ENCODE peak calls at places on chromosomes 12 and 14, in ten cellular contexts. One of them, this sample, is unnamed.

GRCh38 chr12:52865090-52865944 is 16.5 kb upstream of the KRT78 start:
- DNase-seq in glutamatergic neuron: peak
- DNase-seq in astrocyte: peak
- DNase-seq in WTC11: peak
- DNase-seq in mammary epithelial cell: peak
- DNase-seq in AG04450: peak
- DNase-seq in GM06990: no peak
- DNase-seq in GM13977: peak
- DNase-seq in neural progenitor cell: peak
- DNase-seq in heart left ventricle: peak
- DNase-seq in this sample: peak

GRCh38 chr14:32698831-32699230 is 239.8 kb upstream of the NPAS3 start:
- DNase-seq in glutamatergic neuron: no peak
- DNase-seq in astrocyte: peak
- DNase-seq in WTC11: no peak
- DNase-seq in mammary epithelial cell: peak
- DNase-seq in AG04450: no peak
- DNase-seq in GM06990: no peak
- DNase-seq in GM13977: no peak
- DNase-seq in neural progenitor cell: no peak
- DNase-seq in heart left ventricle: no peak
- DNase-seq in this sample: no peak

GRCh38 chr14:50520947-50521815 is 11.2 kb downstream of the MAP4K5 start:
- DNase-seq in glutamatergic neuron: no peak
- DNase-seq in astrocyte: peak
- DNase-seq in WTC11: no peak
- DNase-seq in mammary epithelial cell: peak
- DNase-seq in AG04450: peak
- DNase-seq in GM06990: peak
- DNase-seq in GM13977: peak
- DNase-seq in neural progenitor cell: no peak
- DNase-seq in heart left ventricle: no peak
- DNase-seq in this sample: no peak

GRCh38 chr12:5904441-5904840 is 40.6 kb downstream of the ANO2 start:
- DNase-seq in glutamatergic neuron: no peak
- DNase-seq in astrocyte: no peak
- DNase-seq in WTC11: no peak
- DNase-seq in mammary epithelial cell: no peak
- DNase-seq in AG04450: no peak
- DNase-seq in GM06990: no peak
- DNase-seq in GM13977: no peak
- DNase-seq in neural progenitor cell: no peak
- DNase-seq in heart left ventricle: no peak
- DNase-seq in this sample: no peak

GRCh38 chr12:124020398-124021024 is 47.5 kb downstream of the ZNF664 start:
- DNase-seq in glutamatergic neuron: no peak
- DNase-seq in astrocyte: no peak
- DNase-seq in WTC11: no peak
- DNase-seq in mammary epithelial cell: no peak
- DNase-seq in AG04450: no peak
- DNase-seq in GM06990: no peak
- DNase-seq in GM13977: no peak
- DNase-seq in neural progenitor cell: no peak
- DNase-seq in heart left ventricle: no peak
- DNase-seq in this sample: no peak

GRCh38 chr14:23865502-23865901 is 88.1 kb upstream of the DHRS4 start:
- DNase-seq in glutamatergic neuron: no peak
- DNase-seq in astrocyte: peak
- DNase-seq in WTC11: no peak
- DNase-seq in mammary epithelial cell: no peak
- DNase-seq in AG04450: no peak
- DNase-seq in GM06990: no peak
- DNase-seq in GM13977: no peak
- DNase-seq in neural progenitor cell: no peak
- DNase-seq in heart left ventricle: no peak
- DNase-seq in this sample: no peak

GRCh38 chr14:75204106-75204505 is 27.7 kb upstream of the TMED10 start:
- DNase-seq in glutamatergic neuron: no peak
- DNase-seq in astrocyte: no peak
- DNase-seq in WTC11: no peak
- DNase-seq in mammary epithelial cell: peak
- DNase-seq in AG04450: no peak
- DNase-seq in GM06990: no peak
- DNase-seq in GM13977: no peak
- DNase-seq in neural progenitor cell: no peak
- DNase-seq in heart left ventricle: no peak
- DNase-seq in this sample: no peak

GRCh38 chr12:103482365-103482764 is 13.4 kb downstream of the C12orf42 start:
- DNase-seq in glutamatergic neuron: no peak
- DNase-seq in astrocyte: no peak
- DNase-seq in WTC11: no peak
- DNase-seq in mammary epithelial cell: no peak
- DNase-seq in AG04450: no peak
- DNase-seq in GM06990: no peak
- DNase-seq in GM13977: no peak
- DNase-seq in neural progenitor cell: no peak
- DNase-seq in heart left ventricle: no peak
- DNase-seq in this sample: no peak

GRCh38 chr12:64120568-64120967 is 101.5 kb downstream of the KICS2 start:
- DNase-seq in glutamatergic neuron: no peak
- DNase-seq in astrocyte: no peak
- DNase-seq in WTC11: no peak
- DNase-seq in mammary epithelial cell: peak
- DNase-seq in AG04450: no peak
- DNase-seq in GM06990: no peak
- DNase-seq in GM13977: no peak
- DNase-seq in neural progenitor cell: no peak
- DNase-seq in heart left ventricle: no peak
- DNase-seq in this sample: no peak

GRCh38 chr12:121132601-121133481 is at the start of gene P2RX7:
- DNase-seq in glutamatergic neuron: peak
- DNase-seq in astrocyte: peak
- DNase-seq in WTC11: peak
- DNase-seq in mammary epithelial cell: peak
- DNase-seq in AG04450: no peak
- DNase-seq in GM06990: peak
- DNase-seq in GM13977: peak
- DNase-seq in neural progenitor cell: peak
- DNase-seq in heart left ventricle: peak
- DNase-seq in this sample: peak

GRCh38 chr12:82426081-82426480 is 67.8 kb downstream of the METTL25 start:
- DNase-seq in glutamatergic neuron: no peak
- DNase-seq in astrocyte: no peak
- DNase-seq in WTC11: no peak
- DNase-seq in mammary epithelial cell: no peak
- DNase-seq in AG04450: no peak
- DNase-seq in GM06990: no peak
- DNase-seq in GM13977: no peak
- DNase-seq in neural progenitor cell: no peak
- DNase-seq in heart left ventricle: no peak
- DNase-seq in this sample: no peak

GRCh38 chr12:110776410-110776809 is 33.7 kb upstream of the PPP1CC start:
- DNase-seq in glutamatergic neuron: no peak
- DNase-seq in astrocyte: no peak
- DNase-seq in WTC11: no peak
- DNase-seq in mammary epithelial cell: no peak
- DNase-seq in AG04450: no peak
- DNase-seq in GM06990: peak
- DNase-seq in GM13977: peak
- DNase-seq in neural progenitor cell: no peak
- DNase-seq in heart left ventricle: no peak
- DNase-seq in this sample: no peak

DNA sequence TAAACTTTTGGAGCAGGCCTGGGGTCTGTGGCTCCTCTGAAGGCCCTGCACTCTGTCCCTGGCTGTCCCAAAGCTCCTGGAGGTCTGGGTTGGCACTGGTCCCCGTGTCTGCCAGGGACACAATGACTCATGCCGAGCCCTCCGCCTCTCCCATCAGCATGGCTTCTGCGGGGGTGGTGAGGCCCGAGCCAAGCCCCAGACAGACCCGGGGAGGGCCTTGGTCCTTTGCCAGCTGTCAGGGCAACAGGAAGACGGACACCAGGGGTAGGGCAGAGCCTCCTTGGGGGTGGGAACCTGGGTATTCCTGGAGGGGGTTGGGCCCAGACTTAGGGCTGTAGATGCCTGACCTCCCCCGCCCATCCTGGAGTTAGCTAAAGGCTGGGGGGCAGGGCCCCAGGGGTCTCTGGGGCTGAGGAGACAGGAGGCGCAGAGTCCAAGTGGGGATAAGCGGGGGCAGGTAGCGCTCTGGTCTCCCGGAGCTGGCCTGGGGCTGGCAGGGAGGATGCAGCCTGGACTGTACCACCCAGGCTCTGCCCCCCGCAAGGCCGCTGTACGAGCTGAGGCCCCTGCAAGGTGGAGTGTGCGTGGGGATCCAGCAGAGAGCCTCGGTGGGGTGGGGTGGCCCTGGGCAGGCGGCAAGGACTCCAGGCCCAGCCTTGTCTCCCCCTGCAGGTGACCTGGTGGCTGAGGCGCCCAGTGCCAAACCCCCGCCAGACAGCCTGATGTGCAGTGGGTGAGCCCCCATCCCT is 16.4 kb upstream of the PUS1 start:
- DNase-seq in glutamatergic neuron: no peak
- DNase-seq in astrocyte: peak
- DNase-seq in WTC11: no peak
- DNase-seq in mammary epithelial cell: peak
- DNase-seq in AG04450: peak
- DNase-seq in GM06990: peak
- DNase-seq in GM13977: no peak
- DNase-seq in neural progenitor cell: no peak
- DNase-seq in heart left ventricle: peak
- DNase-seq in this sample: no peak
- TF ChIP-seq CTCF in glutamatergic neuron: no peak
- TF ChIP-seq CTCF in astrocyte: no peak
- TF ChIP-seq CTCF in WTC11: no peak
- TF ChIP-seq CTCF in mammary epithelial cell: no peak
- TF ChIP-seq CTCF in AG04450: no peak
- TF ChIP-seq CTCF in GM06990: peak
- TF ChIP-seq CTCF in GM13977: no peak
- TF ChIP-seq CTCF in neural progenitor cell: no peak
- TF ChIP-seq CTCF in heart left ventricle: no peak
- TF ChIP-seq CTCF in this sample: no peak

GRCh38 chr12:27524489-27524835 is 456 bp downstream of the PPFIBP1 start:
- DNase-seq in glutamatergic neuron: no peak
- DNase-seq in astrocyte: no peak
- DNase-seq in WTC11: no peak
- DNase-seq in mammary epithelial cell: no peak
- DNase-seq in AG04450: no peak
- DNase-seq in GM06990: no peak
- DNase-seq in GM13977: no peak
- DNase-seq in neural progenitor cell: no peak
- DNase-seq in heart left ventricle: no peak
- DNase-seq in this sample: no peak
- TF ChIP-seq CTCF in glutamatergic neuron: no peak
- TF ChIP-seq CTCF in astrocyte: no peak
- TF ChIP-seq CTCF in WTC11: no peak
- TF ChIP-seq CTCF in mammary epithelial cell: no peak
- TF ChIP-seq CTCF in AG04450: no peak
- TF ChIP-seq CTCF in GM06990: no peak
- TF ChIP-seq CTCF in GM13977: no peak
- TF ChIP-seq CTCF in neural progenitor cell: no peak
- TF ChIP-seq CTCF in heart left ventricle: peak
- TF ChIP-seq CTCF in this sample: no peak

DNA sequence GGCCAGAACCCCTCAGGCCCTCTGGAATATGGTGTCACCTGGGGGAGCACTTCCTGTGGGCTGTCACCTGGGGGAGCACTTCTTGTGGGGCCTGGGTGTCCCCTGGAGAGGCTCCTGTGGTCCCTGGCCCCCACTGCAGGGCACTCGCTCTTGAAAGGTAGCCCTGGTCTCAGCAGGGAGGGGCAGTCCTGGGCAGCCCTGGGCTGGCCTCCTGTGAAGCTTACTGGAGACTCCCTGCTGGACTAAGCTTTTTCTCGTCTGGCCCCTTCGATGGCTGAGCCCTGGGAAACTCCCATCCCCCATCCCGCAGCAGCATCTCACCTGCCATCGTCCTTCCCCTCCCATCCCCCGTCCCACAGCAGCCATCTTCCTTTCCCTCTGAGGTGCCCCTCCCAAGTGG is 17.7 kb downstream of the FBRSL1 start:
- DNase-seq in glutamatergic neuron: no peak
- DNase-seq in astrocyte: no peak
- DNase-seq in WTC11: no peak
- DNase-seq in mammary epithelial cell: no peak
- DNase-seq in AG04450: no peak
- DNase-seq in GM06990: no peak
- DNase-seq in GM13977: no peak
- DNase-seq in neural progenitor cell: no peak
- DNase-seq in heart left ventricle: no peak
- DNase-seq in this sample: no peak
- TF ChIP-seq CTCF in glutamatergic neuron: no peak
- TF ChIP-seq CTCF in astrocyte: no peak
- TF ChIP-seq CTCF in WTC11: no peak
- TF ChIP-seq CTCF in mammary epithelial cell: no peak
- TF ChIP-seq CTCF in AG04450: no peak
- TF ChIP-seq CTCF in GM06990: peak
- TF ChIP-seq CTCF in GM13977: peak
- TF ChIP-seq CTCF in neural progenitor cell: peak
- TF ChIP-seq CTCF in heart left ventricle: no peak
- TF ChIP-seq CTCF in this sample: no peak

GRCh38 chr14:100138082-100138787 is 21.2 kb downstream of the DEGS2 start:
- DNase-seq in glutamatergic neuron: no peak
- DNase-seq in astrocyte: no peak
- DNase-seq in WTC11: no peak
- DNase-seq in mammary epithelial cell: no peak
- DNase-seq in AG04450: no peak
- DNase-seq in GM06990: no peak
- DNase-seq in GM13977: peak
- DNase-seq in neural progenitor cell: no peak
- DNase-seq in heart left ventricle: no peak
- DNase-seq in this sample: no peak

GRCh38 chr14:100137173-100137572 is 22.3 kb downstream of the DEGS2 start:
- DNase-seq in glutamatergic neuron: no peak
- DNase-seq in astrocyte: no peak
- DNase-seq in WTC11: no peak
- DNase-seq in mammary epithelial cell: no peak
- DNase-seq in AG04450: no peak
- DNase-seq in GM06990: no peak
- DNase-seq in GM13977: no peak
- DNase-seq in neural progenitor cell: no peak
- DNase-seq in heart left ventricle: no peak
- DNase-seq in this sample: no peak

GRCh38 chr14:100135073-100135472 is 24.4 kb downstream of the DEGS2 start:
- DNase-seq in glutamatergic neuron: no peak
- DNase-seq in astrocyte: no peak
- DNase-seq in WTC11: no peak
- DNase-seq in mammary epithelial cell: no peak
- DNase-seq in AG04450: no peak
- DNase-seq in GM06990: no peak
- DNase-seq in GM13977: no peak
- DNase-seq in neural progenitor cell: no peak
- DNase-seq in heart left ventricle: no peak
- DNase-seq in this sample: no peak

GRCh38 chr14:100134591-100134990 is 24.9 kb downstream of the DEGS2 start:
- DNase-seq in glutamatergic neuron: no peak
- DNase-seq in astrocyte: no peak
- DNase-seq in WTC11: no peak
- DNase-seq in mammary epithelial cell: no peak
- DNase-seq in AG04450: no peak
- DNase-seq in GM06990: no peak
- DNase-seq in GM13977: no peak
- DNase-seq in neural progenitor cell: no peak
- DNase-seq in heart left ventricle: no peak
- DNase-seq in this sample: no peak

GRCh38 chr14:100135784-100136183 is 23.7 kb downstream of the DEGS2 start:
- DNase-seq in glutamatergic neuron: no peak
- DNase-seq in astrocyte: no peak
- DNase-seq in WTC11: peak
- DNase-seq in mammary epithelial cell: no peak
- DNase-seq in AG04450: no peak
- DNase-seq in GM06990: no peak
- DNase-seq in GM13977: no peak
- DNase-seq in neural progenitor cell: no peak
- DNase-seq in heart left ventricle: no peak
- DNase-seq in this sample: no peak
- TF ChIP-seq CTCF in glutamatergic neuron: no peak
- TF ChIP-seq CTCF in astrocyte: no peak
- TF ChIP-seq CTCF in WTC11: no peak
- TF ChIP-seq CTCF in mammary epithelial cell: no peak
- TF ChIP-seq CTCF in AG04450: no peak
- TF ChIP-seq CTCF in GM06990: peak
- TF ChIP-seq CTCF in GM13977: no peak
- TF ChIP-seq CTCF in neural progenitor cell: peak
- TF ChIP-seq CTCF in heart left ventricle: no peak
- TF ChIP-seq CTCF in this sample: no peak